ENCODE peak calls at places on chromosome 2, in ten cellular contexts. B, A, M, D, W, G, R, T, J and Z are unnamed samples.

GRCh38 chr2:45177870-45178269 is 168.6 kb upstream of the SIX2 start:
- DNase-seq in B (peak), A (peak), M (no peak), D (peak), W (no peak), G (no peak), R (peak), T (peak), J (no peak), Z (no peak)

GRCh38 chr2:239721531-239721930 is 303.6 kb downstream of the NDUFA10 start:
- DNase-seq in B (no peak), A (no peak), M (no peak), D (no peak), W (no peak), G (no peak), R (no peak), T (no peak), J (no peak), Z (no peak)

GRCh38 chr2:8515864-8516533 is 165.9 kb upstream of the ID2 start:
- DNase-seq in B (peak), A (no peak), M (no peak), D (no peak), W (no peak), G (no peak), R (no peak), T (no peak), J (no peak), Z (no peak)

GRCh38 chr2:41510108-41510507 is 537.7 kb upstream of the PKDCC start:
- DNase-seq in B (no peak), A (no peak), M (no peak), D (no peak), W (no peak), G (no peak), R (no peak), T (no peak), J (no peak), Z (no peak)

GRCh38 chr2:165825041-165825440 is 31.0 kb upstream of the GALNT3 start:
- DNase-seq in B (no peak), A (no peak), M (no peak), D (no peak), W (no peak), G (no peak), R (no peak), T (no peak), J (no peak), Z (no peak)

GRCh38 chr2:42931147-42931817 is 138.9 kb upstream of the HAAO start:
- DNase-seq in B (peak), A (no peak), M (no peak), D (no peak), W (no peak), G (no peak), R (no peak), T (no peak), J (peak), Z (no peak)

GRCh38 chr2:237128026-237128703 is 42.5 kb downstream of the COPS8 start:
- DNase-seq in B (peak), A (peak), M (no peak), D (peak), W (no peak), G (no peak), R (peak), T (peak), J (peak), Z (no peak)

GRCh38 chr2:205723174-205723573 is 40.9 kb downstream of the NRP2 start:
- DNase-seq in B (no peak), A (no peak), M (no peak), D (no peak), W (no peak), G (no peak), R (no peak), T (no peak), J (no peak), Z (no peak)

GRCh38 chr2:134564549-134564948 is 154.3 kb downstream of the TMEM163 start:
- DNase-seq in B (peak), A (no peak), M (no peak), D (no peak), W (no peak), G (no peak), R (no peak), T (no peak), J (no peak), Z (no peak)

GRCh38 chr2:88854528-88854927 is 163.1 kb downstream of the RPIA start:
- DNase-seq in B (no peak), A (no peak), M (no peak), D (no peak), W (no peak), G (no peak), R (no peak), T (no peak), J (no peak), Z (no peak)

GRCh38 chr2:72915907-72916742 is 1.2 kb upstream of the EMX1 start:
- DNase-seq in B (peak), A (peak), M (no peak), D (no peak), W (peak), G (peak), R (no peak), T (no peak), J (no peak), Z (no peak)

GRCh38 chr2:152221870-152222269 is 46.3 kb upstream of the STAM2 start:
- DNase-seq in B (no peak), A (no peak), M (no peak), D (peak), W (no peak), G (no peak), R (no peak), T (no peak), J (no peak), Z (no peak)

GRCh38 chr2:128402921-128403670 is 84.4 kb upstream of the HS6ST1 start:
- DNase-seq in B (no peak), A (no peak), M (peak), D (no peak), W (no peak), G (no peak), R (no peak), T (no peak), J (peak), Z (no peak)

GRCh38 chr2:237564526-237565131 is 1.7 kb upstream of the PRLH start:
- DNase-seq in B (no peak), A (no peak), M (no peak), D (no peak), W (no peak), G (no peak), R (no peak), T (no peak), J (no peak), Z (no peak)

GRCh38 chr2:130336877-130337734 is 5.6 kb upstream of the IMP4 start:
- DNase-seq in B (peak), A (peak), M (no peak), D (peak), W (no peak), G (peak), R (no peak), T (peak), J (no peak), Z (peak)

GRCh38 chr2:66461751-66462150 is 26.8 kb downstream of the MEIS1 start:
- DNase-seq in B (no peak), A (no peak), M (no peak), D (no peak), W (no peak), G (no peak), R (no peak), T (no peak), J (no peak), Z (no peak)

GRCh38 chr2:38233231-38233983 is 143.7 kb downstream of the ATL2 start:
- DNase-seq in B (no peak), A (peak), M (no peak), D (no peak), W (no peak), G (no peak), R (peak), T (no peak), J (no peak), Z (no peak)

GRCh38 chr2:196278491-196278911 is 107.1 kb upstream of the STK17B start:
- DNase-seq in B (no peak), A (no peak), M (no peak), D (no peak), W (no peak), G (no peak), R (no peak), T (peak), J (no peak), Z (no peak)

GRCh38 chr2:195594248-195594647 is 62.8 kb upstream of the SLC39A10 start:
- DNase-seq in B (no peak), A (no peak), M (no peak), D (no peak), W (no peak), G (no peak), R (no peak), T (no peak), J (no peak), Z (no peak)

GRCh38 chr2:223169830-223170605 is 118.0 kb downstream of the KCNE4 start:
- DNase-seq in B (no peak), A (no peak), M (no peak), D (no peak), W (no peak), G (no peak), R (no peak), T (no peak), J (no peak), Z (no peak)